ENCODE peak calls at places on chromosome 14, in five cellular contexts. X is GM12878, A is H1, H is WTC11, I is K562. W is an unnamed sample.

GRCh38 chr14:88895116-88895515 is 70.7 kb downstream of the TTC8 start:
- DNase-seq in X (no peak), A (no peak), H (no peak), I (no peak), W (no peak)

GRCh38 chr14:73233564-73233963 is 3.7 kb upstream of the PAPLN start:
- DNase-seq in X (no peak), A (no peak), H (no peak), I (no peak), W (no peak)

GRCh38 chr14:53501361-53502320 is 348.5 kb upstream of the DDHD1 start:
- DNase-seq in X (no peak), A (no peak), H (no peak), I (no peak), W (no peak)

GRCh38 chr14:57692671-57693070 is 173.2 kb downstream of the SLC35F4 start:
- DNase-seq in X (no peak), A (no peak), H (no peak), I (peak), W (peak)

GRCh38 chr14:34981743-34982420 is 910 bp upstream of the SRP54 start:
- DNase-seq in X (no peak), A (no peak), H (peak), I (no peak), W (no peak)

GRCh38 chr14:52877628-52878027 is 73.2 kb downstream of the FERMT2 start:
- DNase-seq in X (no peak), A (no peak), H (no peak), I (no peak), W (no peak)

GRCh38 chr14:35687335-35687939 is 121.7 kb downstream of the RALGAPA1 start:
- DNase-seq in X (peak), A (no peak), H (peak), I (peak), W (peak)

GRCh38 chr14:34699873-34700621 is 14.3 kb downstream of the CFL2 start:
- DNase-seq in X (no peak), A (no peak), H (no peak), I (no peak), W (peak)

GRCh38 chr14:95652690-95653089 is 33.5 kb upstream of the TCL1B start:
- DNase-seq in X (no peak), A (no peak), H (no peak), I (no peak), W (no peak)

GRCh38 chr14:57086271-57087162 is 182.2 kb downstream of the EXOC5 start:
- DNase-seq in X (no peak), A (no peak), H (no peak), I (no peak), W (no peak)

GRCh38 chr14:104927901-104928300 is 3.2 kb downstream of the PLD4 start:
- DNase-seq in X (no peak), A (no peak), H (no peak), I (peak), W (no peak)

GRCh38 chr14:73863209-73863608 is 11.6 kb downstream of the PTGR2 start:
- DNase-seq in X (no peak), A (no peak), H (no peak), I (no peak), W (no peak)

GRCh38 chr14:29149798-29150197 is 383.2 kb downstream of the FOXG1 start:
- DNase-seq in X (no peak), A (no peak), H (no peak), I (no peak), W (no peak)

GRCh38 chr14:105940534-105941225 is 414.3 kb downstream of the TMEM121 start:
- DNase-seq in X (no peak), A (no peak), H (no peak), I (no peak), W (no peak)

GRCh38 chr14:35438910-35439713 is 34.6 kb upstream of the NFKBIA start:
- DNase-seq in X (peak), A (no peak), H (no peak), I (no peak), W (peak)

GRCh38 chr14:95892142-95892541 is 15.5 kb downstream of the TUNAR start:
- DNase-seq in X (no peak), A (no peak), H (no peak), I (no peak), W (no peak)

GRCh38 chr14:35337557-35338255 is 45.5 kb downstream of the PSMA6 start:
- DNase-seq in X (no peak), A (no peak), H (peak), I (no peak), W (no peak)

GRCh38 chr14:83470466-83470865 is 1936.8 kb upstream of the SEL1L start:
- DNase-seq in X (no peak), A (no peak), H (no peak), I (no peak), W (no peak)

GRCh38 chr14:97248973-97249372 is 451.8 kb downstream of the VRK1 start:
- DNase-seq in X (no peak), A (no peak), H (no peak), I (no peak), W (no peak)

GRCh38 chr14:69648480-69649414 is 37.4 kb downstream of the SUSD6 start:
- DNase-seq in X (peak), A (no peak), H (no peak), I (no peak), W (peak)

GRCh38 chr14:78188882-78189281 is 18.7 kb downstream of the NRXN3 start:
- DNase-seq in X (no peak), A (no peak), H (no peak), I (no peak), W (no peak)

GRCh38 chr14:81990312-81990761 is 456.7 kb upstream of the SEL1L start:
- DNase-seq in X (peak), A (no peak), H (peak), I (peak), W (peak)

GRCh38 chr14:36426836-36427235 is 93.2 kb downstream of the NKX2-1 start:
- DNase-seq in X (no peak), A (no peak), H (no peak), I (no peak), W (no peak)

GRCh38 chr14:80798211-80798610 is 143.3 kb downstream of the CEP128 start:
- DNase-seq in X (no peak), A (no peak), H (no peak), I (no peak), W (no peak)

GRCh38 chr14:80787876-80788275 is 153.7 kb downstream of the CEP128 start:
- DNase-seq in X (no peak), A (no peak), H (no peak), I (no peak), W (no peak)

DNA sequence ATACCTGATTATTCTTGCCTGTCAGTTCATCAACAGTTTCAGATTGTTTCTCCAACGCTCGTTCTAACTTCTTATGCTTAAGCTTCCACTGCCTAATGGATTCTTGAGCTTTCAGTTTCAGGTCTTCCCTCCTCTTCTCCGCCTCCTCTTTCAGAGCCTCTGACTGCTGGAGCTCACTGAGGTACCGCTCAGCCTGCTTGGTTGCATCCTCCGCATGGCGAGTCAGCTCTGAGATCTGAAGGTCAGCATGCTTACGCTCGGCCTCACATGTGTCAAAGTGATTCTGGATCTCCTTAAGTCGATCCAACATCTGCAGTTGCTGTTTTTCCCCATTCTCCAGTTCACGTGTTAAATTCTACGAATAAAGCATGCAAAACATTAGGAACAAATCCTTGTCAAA is 148.8 kb downstream of the CEP128 start:
- DNase-seq in X (no peak), A (no peak), H (no peak), I (no peak), W (no peak)
- TF ChIP-seq ATF2 in X (no peak), A (no peak), H (no peak), I (no peak), W (no peak)

GRCh38 chr14:75568791-75569190 is 9.6 kb upstream of the FLVCR2 start:
- DNase-seq in X (no peak), A (no peak), H (no peak), I (no peak), W (no peak)

GRCh38 chr14:75568141-75568540 is 10.3 kb upstream of the FLVCR2 start:
- DNase-seq in X (no peak), A (no peak), H (no peak), I (no peak), W (no peak)

GRCh38 chr14:75566321-75566720 is 12.1 kb upstream of the FLVCR2 start:
- DNase-seq in X (no peak), A (no peak), H (no peak), I (no peak), W (no peak)

GRCh38 chr14:75563931-75564330 is 14.5 kb upstream of the FLVCR2 start:
- DNase-seq in X (no peak), A (no peak), H (no peak), I (no peak), W (no peak)

DNA sequence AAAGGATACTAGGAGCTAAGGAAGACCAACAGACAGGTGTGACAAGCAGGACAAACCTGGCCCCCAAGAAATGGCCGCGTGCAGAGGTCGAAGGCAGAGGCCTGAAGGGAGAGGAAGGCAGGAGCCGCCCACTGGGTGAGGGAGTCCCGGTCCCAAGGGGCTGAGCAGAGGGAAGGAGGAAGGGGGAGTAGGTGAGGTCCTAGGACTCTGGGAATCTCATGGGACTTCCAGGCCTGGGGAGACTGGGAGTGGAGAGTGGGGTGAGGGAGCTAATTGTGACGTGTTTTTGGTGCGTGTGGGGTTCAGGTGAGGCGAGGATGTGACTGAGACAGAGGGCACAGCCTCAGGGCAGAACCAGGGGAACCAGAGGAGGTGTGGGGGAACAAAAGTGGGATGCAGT is 11.7 kb upstream of the FLVCR2 start:
- DNase-seq in X (no peak), A (no peak), H (no peak), I (no peak), W (no peak)
- TF ChIP-seq ATF2 in X (no peak), A (no peak), H (no peak), I (no peak), W (no peak)

GRCh38 chr14:103663506-103663905 is 34.5 kb downstream of the KLC1 start:
- DNase-seq in X (no peak), A (no peak), H (no peak), I (no peak), W (no peak)

GRCh38 chr14:103662591-103662990 is 33.6 kb downstream of the KLC1 start:
- DNase-seq in X (no peak), A (no peak), H (no peak), I (no peak), W (no peak)

GRCh38 chr14:103657466-103657865 is 28.5 kb downstream of the KLC1 start:
- DNase-seq in X (no peak), A (no peak), H (no peak), I (no peak), W (no peak)

GRCh38 chr14:103659631-103660030 is 30.6 kb downstream of the KLC1 start:
- DNase-seq in X (no peak), A (no peak), H (no peak), I (no peak), W (no peak)

GRCh38 chr14:103662029-103662428 is 33.0 kb downstream of the KLC1 start:
- DNase-seq in X (no peak), A (no peak), H (no peak), I (no peak), W (no peak)
- TF ChIP-seq ATF2 in X (no peak), A (no peak), H (no peak), I (no peak), W (no peak)

DNA sequence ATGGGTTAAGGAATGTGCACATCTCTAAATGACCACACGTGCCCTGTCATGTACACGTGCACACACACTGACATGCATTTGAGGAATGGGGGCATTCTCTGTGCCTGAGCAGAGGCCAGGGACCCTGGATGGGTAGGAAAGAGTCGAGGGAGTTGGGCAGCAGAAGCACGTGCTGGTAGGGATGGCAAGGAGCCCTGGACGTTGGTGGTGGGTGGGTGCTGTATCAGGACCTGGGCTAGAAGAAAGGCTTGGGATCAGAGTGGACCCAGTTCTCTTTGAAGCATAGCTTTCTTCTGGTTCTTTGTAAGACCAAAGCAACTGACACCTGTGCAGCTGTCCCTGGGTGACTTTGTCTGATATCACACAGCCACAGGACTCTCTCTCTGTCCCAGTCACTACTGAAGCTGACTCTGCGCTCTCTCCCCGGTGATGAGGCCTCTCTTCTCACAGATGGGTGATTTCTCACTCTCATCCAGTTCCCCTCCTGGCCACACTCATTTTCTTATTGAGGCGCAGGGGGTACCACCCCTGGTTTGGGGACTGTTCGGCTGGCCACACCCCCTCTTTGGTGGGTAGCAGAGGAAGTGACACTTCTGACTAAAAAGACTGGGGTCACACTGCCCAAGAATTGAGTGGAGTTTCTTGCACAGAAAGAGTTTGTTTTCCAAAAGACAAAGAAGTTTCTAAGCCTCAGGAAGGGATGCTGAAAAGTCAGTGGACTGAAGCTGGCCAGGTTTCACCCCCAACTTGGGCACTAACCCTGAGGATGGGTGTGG is 171.7 kb upstream of the RTL1 start:
- DNase-seq in X (no peak), A (no peak), H (peak), I (no peak), W (no peak)
- TF ChIP-seq ATF2 in X (no peak), A (no peak), H (no peak), I (no peak), W (no peak)

GRCh38 chr14:101223561-101224162 is 320.1 kb upstream of the RTL1 start:
- DNase-seq in X (no peak), A (no peak), H (no peak), I (no peak), W (no peak)

GRCh38 chr14:101225729-101226152 is 322.2 kb upstream of the RTL1 start:
- DNase-seq in X (no peak), A (no peak), H (no peak), I (peak), W (no peak)

GRCh38 chr14:101223147-101223546 is 319.6 kb upstream of the RTL1 start:
- DNase-seq in X (no peak), A (peak), H (no peak), I (no peak), W (no peak)

GRCh38 chr14:101225116-101225728 is 321.7 kb upstream of the RTL1 start:
- DNase-seq in X (no peak), A (no peak), H (no peak), I (peak), W (no peak)

DNA sequence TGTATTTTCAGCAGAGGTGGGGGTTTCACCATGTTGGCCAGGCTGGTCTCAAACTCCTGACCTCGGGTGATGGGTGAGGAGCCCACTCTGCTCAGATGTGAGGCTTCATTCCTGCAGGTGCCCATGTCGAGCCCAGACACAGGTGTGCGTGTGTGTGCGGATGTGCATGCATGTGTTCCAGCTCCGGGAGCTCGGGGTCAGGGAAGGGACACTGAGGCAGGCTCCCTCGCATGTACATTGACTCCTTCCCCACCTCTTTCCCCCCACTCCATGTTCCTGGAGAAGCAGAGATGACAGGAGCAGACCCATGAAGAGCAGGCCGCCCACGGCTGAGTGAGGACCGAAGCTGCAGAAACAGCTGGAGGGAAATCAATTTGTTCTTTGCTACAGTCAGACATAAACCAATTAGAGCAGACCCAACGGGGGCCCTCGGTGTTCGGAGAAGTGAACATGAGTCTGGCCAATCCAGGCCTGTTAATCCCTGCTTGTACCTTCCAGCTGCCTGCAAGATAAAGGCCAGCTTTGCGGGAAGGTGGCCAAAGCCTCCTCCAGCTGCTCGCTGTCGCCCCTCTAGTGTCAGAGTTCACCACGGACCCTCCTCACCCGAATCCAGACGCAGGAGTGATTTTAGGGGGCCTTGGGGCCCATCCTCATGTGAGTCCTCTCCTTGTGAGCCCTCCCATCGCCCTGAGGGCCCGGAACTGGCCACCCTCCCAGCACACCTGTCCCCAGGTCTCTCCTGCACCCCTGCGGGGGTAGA is 321.0 kb upstream of the RTL1 start:
- DNase-seq in X (no peak), A (no peak), H (no peak), I (no peak), W (no peak)
- TF ChIP-seq ATF2 in X (no peak), A (no peak), H (no peak), I (no peak), W (no peak)

GRCh38 chr14:100769035-100769939 is 42.6 kb downstream of the DLK1 start:
- DNase-seq in X (no peak), A (no peak), H (no peak), I (no peak), W (no peak)

GRCh38 chr14:100770046-100770445 is 43.4 kb downstream of the DLK1 start:
- DNase-seq in X (no peak), A (no peak), H (no peak), I (no peak), W (no peak)

GRCh38 chr14:100772607-100773165 is 46.0 kb downstream of the DLK1 start:
- DNase-seq in X (no peak), A (no peak), H (no peak), I (no peak), W (no peak)

GRCh38 chr14:100771121-100771800 is 44.6 kb downstream of the DLK1 start:
- DNase-seq in X (no peak), A (no peak), H (no peak), I (peak), W (peak)

GRCh38 chr14:100770605-100771120 is 44.0 kb downstream of the DLK1 start:
- DNase-seq in X (no peak), A (no peak), H (no peak), I (peak), W (no peak)
- TF ChIP-seq ATF2 in X (no peak), A (no peak), H (no peak), I (no peak), W (no peak)

GRCh38 chr14:66045572-66046021 is 440.6 kb upstream of the CCDC196 start:
- DNase-seq in X (no peak), A (no peak), H (no peak), I (no peak), W (no peak)
- TF ChIP-seq ATF2 in X (no peak), A (no peak), H (no peak), I (no peak), W (no peak)

W was measured in HepG2.